ENCODE peak calls at places on chromosome 7, in seven cellular contexts. One of them, this sample, is unnamed.

GRCh38 chr7:108009873-108010272 is 6.9 kb upstream of the LAMB1 start:
- DNase-seq in activated T-cell treated with anti-CD3 and anti-CD28 coated beads for 1 hour: no peak
- DNase-seq in Calu3: no peak
- DNase-seq in occipital lobe: no peak
- DNase-seq in neuronal stem cell: no peak
- DNase-seq in HCT116: no peak
- DNase-seq in fibroblast of the aortic adventitia: no peak
- DNase-seq in this sample: no peak

GRCh38 chr7:17058568-17058967 is 176.8 kb upstream of the AGR3 start:
- DNase-seq in neuronal stem cell: no peak
- DNase-seq in Calu3: no peak
- DNase-seq in occipital lobe: no peak
- DNase-seq in activated T-cell treated with anti-CD3 and anti-CD28 coated beads for 1 hour: no peak
- DNase-seq in fibroblast of the aortic adventitia: peak; percentile 43
- DNase-seq in HCT116: no peak
- DNase-seq in this sample: no peak

GRCh38 chr7:26438078-26438477 is 146.4 kb downstream of the SNX10 start:
- DNase-seq in HCT116: no peak
- DNase-seq in neuronal stem cell: no peak
- DNase-seq in Calu3: no peak
- DNase-seq in occipital lobe: no peak
- DNase-seq in fibroblast of the aortic adventitia: no peak
- DNase-seq in activated T-cell treated with anti-CD3 and anti-CD28 coated beads for 1 hour: no peak
- DNase-seq in this sample: no peak

GRCh38 chr7:22269963-22270362 is 87.0 kb downstream of the RAPGEF5 start:
- DNase-seq in HCT116: no peak
- DNase-seq in activated T-cell treated with anti-CD3 and anti-CD28 coated beads for 1 hour: no peak
- DNase-seq in Calu3: peak; percentile 81
- DNase-seq in neuronal stem cell: no peak
- DNase-seq in fibroblast of the aortic adventitia: no peak
- DNase-seq in occipital lobe: no peak
- DNase-seq in this sample: peak; percentile 63

GRCh38 chr7:54773472-54774399 is 14.7 kb upstream of the SEC61G start:
- DNase-seq in Calu3: peak; percentile 95
- DNase-seq in HCT116: peak; percentile 91
- DNase-seq in occipital lobe: peak; percentile 82
- DNase-seq in neuronal stem cell: peak; percentile 65
- DNase-seq in activated T-cell treated with anti-CD3 and anti-CD28 coated beads for 1 hour: peak; percentile 55
- DNase-seq in fibroblast of the aortic adventitia: peak; percentile 86
- DNase-seq in this sample: peak; percentile 81

GRCh38 chr7:76048668-76048988 is 722 bp downstream of the MDH2 start:
- DNase-seq in fibroblast of the aortic adventitia: no peak
- DNase-seq in Calu3: no peak
- DNase-seq in activated T-cell treated with anti-CD3 and anti-CD28 coated beads for 1 hour: no peak
- DNase-seq in HCT116: no peak
- DNase-seq in neuronal stem cell: no peak
- DNase-seq in occipital lobe: no peak
- DNase-seq in this sample: no peak

GRCh38 chr7:107045195-107045960 is 873 bp downstream of the PRKAR2B start:
- DNase-seq in occipital lobe: no peak
- DNase-seq in fibroblast of the aortic adventitia: no peak
- DNase-seq in Calu3: no peak
- DNase-seq in HCT116: no peak
- DNase-seq in activated T-cell treated with anti-CD3 and anti-CD28 coated beads for 1 hour: no peak
- DNase-seq in neuronal stem cell: peak; percentile 35
- DNase-seq in this sample: no peak

GRCh38 chr7:2913760-2914387 is 69.8 kb upstream of the GNA12 start:
- DNase-seq in occipital lobe: no peak
- DNase-seq in activated T-cell treated with anti-CD3 and anti-CD28 coated beads for 1 hour: no peak
- DNase-seq in HCT116: no peak
- DNase-seq in fibroblast of the aortic adventitia: no peak
- DNase-seq in neuronal stem cell: no peak
- DNase-seq in Calu3: no peak
- DNase-seq in this sample: no peak

GRCh38 chr7:84190016-84190705 is 4.4 kb downstream of the SEMA3A start:
- DNase-seq in fibroblast of the aortic adventitia: peak; percentile 60
- DNase-seq in activated T-cell treated with anti-CD3 and anti-CD28 coated beads for 1 hour: no peak
- DNase-seq in neuronal stem cell: no peak
- DNase-seq in Calu3: no peak
- DNase-seq in HCT116: no peak
- DNase-seq in occipital lobe: no peak
- DNase-seq in this sample: no peak

GRCh38 chr7:98917331-98917730 is 39.0 kb downstream of the TRRAP start:
- DNase-seq in neuronal stem cell: no peak
- DNase-seq in fibroblast of the aortic adventitia: no peak
- DNase-seq in activated T-cell treated with anti-CD3 and anti-CD28 coated beads for 1 hour: no peak
- DNase-seq in occipital lobe: no peak
- DNase-seq in Calu3: no peak
- DNase-seq in HCT116: no peak
- DNase-seq in this sample: no peak

GRCh38 chr7:130719550-130719949 is 14.5 kb downstream of the KLF14 start:
- DNase-seq in fibroblast of the aortic adventitia: no peak
- DNase-seq in occipital lobe: no peak
- DNase-seq in Calu3: no peak
- DNase-seq in neuronal stem cell: no peak
- DNase-seq in HCT116: no peak
- DNase-seq in activated T-cell treated with anti-CD3 and anti-CD28 coated beads for 1 hour: no peak
- DNase-seq in this sample: no peak

GRCh38 chr7:43490016-43490415 is 92.9 kb upstream of the STK17A start:
- DNase-seq in HCT116: no peak
- DNase-seq in Calu3: no peak
- DNase-seq in occipital lobe: no peak
- DNase-seq in activated T-cell treated with anti-CD3 and anti-CD28 coated beads for 1 hour: no peak
- DNase-seq in fibroblast of the aortic adventitia: no peak
- DNase-seq in neuronal stem cell: no peak
- DNase-seq in this sample: no peak

GRCh38 chr7:148319316-148319808 is 271.2 kb upstream of the C7orf33 start:
- DNase-seq in activated T-cell treated with anti-CD3 and anti-CD28 coated beads for 1 hour: no peak
- DNase-seq in occipital lobe: no peak
- DNase-seq in Calu3: no peak
- DNase-seq in HCT116: no peak
- DNase-seq in neuronal stem cell: no peak
- DNase-seq in fibroblast of the aortic adventitia: no peak
- DNase-seq in this sample: no peak

GRCh38 chr7:36661135-36661840 is 63.0 kb downstream of the AOAH start:
- DNase-seq in fibroblast of the aortic adventitia: peak; percentile 61
- DNase-seq in activated T-cell treated with anti-CD3 and anti-CD28 coated beads for 1 hour: no peak
- DNase-seq in Calu3: no peak
- DNase-seq in occipital lobe: no peak
- DNase-seq in neuronal stem cell: no peak
- DNase-seq in HCT116: peak; percentile 84
- DNase-seq in this sample: no peak

GRCh38 chr7:127396184-127396583 is 3.7 kb upstream of the ZNF800 start:
- DNase-seq in occipital lobe: no peak
- DNase-seq in Calu3: no peak
- DNase-seq in activated T-cell treated with anti-CD3 and anti-CD28 coated beads for 1 hour: no peak
- DNase-seq in neuronal stem cell: no peak
- DNase-seq in fibroblast of the aortic adventitia: peak; percentile 4
- DNase-seq in HCT116: no peak
- DNase-seq in this sample: no peak

GRCh38 chr7:97016392-97017196 is 8.0 kb downstream of the DLX5 start:
- DNase-seq in fibroblast of the aortic adventitia: no peak
- DNase-seq in activated T-cell treated with anti-CD3 and anti-CD28 coated beads for 1 hour: no peak
- DNase-seq in HCT116: no peak
- DNase-seq in neuronal stem cell: peak; percentile 66
- DNase-seq in occipital lobe: no peak
- DNase-seq in Calu3: no peak
- DNase-seq in this sample: no peak

GRCh38 chr7:20783716-20784310 is 2.9 kb downstream of the SP8 start:
- DNase-seq in HCT116: no peak
- DNase-seq in occipital lobe: no peak
- DNase-seq in Calu3: peak; percentile 73
- DNase-seq in neuronal stem cell: no peak
- DNase-seq in activated T-cell treated with anti-CD3 and anti-CD28 coated beads for 1 hour: no peak
- DNase-seq in fibroblast of the aortic adventitia: no peak
- DNase-seq in this sample: no peak